ENCODE peak calls at places on chromosomes 11 and 22, in five cellular contexts. S is H9, O is neuronal stem cell, W is H1, C is trophoblast cell. E is an unnamed sample.

GRCh38 chr11:10778217-10778970 is 27.3 kb downstream of the CTR9 start:
- DNase-seq in O (no peak), W (no peak), C (peak; percentile 67), S (no peak), E (peak; percentile 98)

GRCh38 chr22:39212721-39213376 is 31.9 kb downstream of the PDGFB start:
- DNase-seq in S (peak; percentile 73), W (no peak), C (peak; percentile 96), O (no peak), E (peak; percentile 68)

GRCh38 chr22:27107824-27108223 is 450.4 kb downstream of the MIAT start:
- DNase-seq in O (no peak), C (peak; percentile 58), S (no peak), W (no peak), E (peak; percentile 91)

GRCh38 chr11:20078846-20079245 is 81.4 kb downstream of the DBX1 start:
- DNase-seq in C (no peak), S (no peak), O (no peak), W (no peak), E (no peak)

GRCh38 chr11:83477772-83478171 is 191.6 kb upstream of the CCDC90B start:
- DNase-seq in C (no peak), W (no peak), S (no peak), O (no peak), E (no peak)

GRCh38 chr11:607971-608659 is 7.6 kb downstream of the IRF7 start:
- DNase-seq in O (no peak), W (no peak), S (no peak), C (no peak), E (no peak)

GRCh38 chr22:39663751-39664150 is 93.2 kb downstream of the CACNA1I start:
- DNase-seq in O (no peak), S (peak; percentile 60), C (no peak), W (no peak), E (no peak)

GRCh38 chr11:103338621-103339484 is 229.6 kb downstream of the DYNC2H1 start:
- DNase-seq in S (peak; percentile 72), W (peak; percentile 39), O (no peak), C (no peak), E (peak; percentile 25)

GRCh38 chr11:57426754-57427691 is at the start of gene SLC43A3:
- DNase-seq in S (peak; percentile 79), W (peak; percentile 23), C (peak; percentile 58), O (peak; percentile 17), E (peak; percentile 74)

GRCh38 chr11:31812392-31813241 is 1.5 kb upstream of the PAX6 start:
- DNase-seq in W (no peak), O (no peak), S (no peak), C (no peak), E (peak; percentile 31)

GRCh38 chr22:36846271-36846670 is 14.5 kb upstream of the NCF4 start:
- DNase-seq in O (no peak), W (no peak), S (no peak), C (no peak), E (no peak)

GRCh38 chr11:73145986-73146575 is 4.0 kb upstream of the FCHSD2 start:
- DNase-seq in C (no peak), W (no peak), S (no peak), O (no peak), E (no peak)

GRCh38 chr22:40058265-40058664 is 63.5 kb downstream of the FAM83F start:
- DNase-seq in W (no peak), S (no peak), C (no peak), O (no peak), E (no peak)

GRCh38 chr22:44906248-44906936 is 103.4 kb downstream of the PHF21B start:
- DNase-seq in O (no peak), S (no peak), C (no peak), W (no peak), E (no peak)

GRCh38 chr22:46842606-46843005 is 80.2 kb downstream of the TBC1D22A start:
- DNase-seq in O (no peak), C (no peak), W (no peak), S (no peak), E (no peak)

GRCh38 chr11:57460756-57461749 is 725 bp downstream of the RTN4RL2 start:
- DNase-seq in W (no peak), C (no peak), O (no peak), S (peak; percentile 64), E (no peak)

GRCh38 chr22:37077802-37078448 is 26.4 kb downstream of the KCTD17 start:
- DNase-seq in C (peak; percentile 61), W (peak; percentile 29), S (peak; percentile 73), O (peak; percentile 57), E (peak; percentile 50)

GRCh38 chr22:33591946-33592345 is 328.3 kb downstream of the LARGE1 start:
- DNase-seq in S (no peak), W (no peak), C (no peak), O (no peak), E (no peak)
- H4K8ac ChIP-seq in S (no peak overlapping the region), W (no peak overlapping the region), C (no peak overlapping the region), O (no peak overlapping the region), E (no peak overlapping the region)

GRCh38 chr11:35192347-35192746 is 53.4 kb downstream of the CD44 start:
- DNase-seq in W (no peak), C (no peak), O (no peak), S (no peak), E (peak; percentile 94)
- H3K14ac ChIP-seq in W (no peak overlapping the region), C (no peak overlapping the region), O (no peak overlapping the region), S (no peak overlapping the region), E (no peak overlapping the region)

GRCh38 chr22:43894122-43894521 is 2.3 kb upstream of the PNPLA5 start:
- DNase-seq in W (no peak), O (no peak), S (no peak), C (no peak), E (no peak)
- H2BK12ac ChIP-seq in W (no peak overlapping the region), O (no peak overlapping the region), S (no peak overlapping the region), C (no peak overlapping the region), E (no peak overlapping the region)

GRCh38 chr22:41969110-41969646 is at the start of gene SEPTIN3:
- DNase-seq in W (no peak), O (no peak), S (no peak), C (no peak), E (no peak)
- H4K8ac ChIP-seq in W (peak within 1 kb of the TSS; percentile 82), O (no peak within 1 kb of the TSS), S (no peak within 1 kb of the TSS), C (no peak within 1 kb of the TSS), E (no peak within 1 kb of the TSS)

GRCh38 chr11:71241721-71242259 is 10.6 kb downstream of the SHANK2 start:
- DNase-seq in C (peak; percentile 75), O (no peak), W (no peak), S (peak; percentile 6), E (peak; percentile 76)
- H3K14ac ChIP-seq in C (peak overlapping the region; percentile 85), O (no peak overlapping the region), W (no peak overlapping the region), S (no peak overlapping the region), E (no peak overlapping the region)

DNA sequence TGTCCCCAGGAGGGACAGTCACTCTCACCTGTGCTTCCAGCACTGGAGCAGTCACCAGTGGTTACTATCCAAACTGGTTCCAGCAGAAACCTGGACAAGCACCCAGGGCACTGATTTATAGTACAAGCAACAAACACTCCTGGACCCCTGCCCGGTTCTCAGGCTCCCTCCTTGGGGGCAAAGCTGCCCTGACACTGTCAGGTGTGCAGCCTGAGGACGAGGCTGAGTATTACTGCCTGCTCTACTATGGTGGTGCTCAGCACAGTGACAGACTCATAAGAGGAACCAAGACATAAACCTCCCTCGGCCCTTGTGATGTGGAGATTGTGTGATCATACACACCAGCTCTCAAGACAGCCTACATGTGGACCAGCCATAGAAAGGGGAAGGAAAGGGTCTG is 113.3 kb downstream of the ZNF280B start:
- DNase-seq in C (no peak), S (no peak), O (no peak), W (no peak), E (no peak)
- H2BK12ac ChIP-seq in C (peak overlapping the region; percentile 27), S (no peak overlapping the region), O (no peak overlapping the region), W (no peak overlapping the region), E (no peak overlapping the region)